ENCODE peak calls at places on chromosomes 5 and 9, in six cellular contexts. B is neuronal stem cell, U is H9, E is mesenchymal stem cell, Q is H1, M is IMR-90. A is an unnamed sample. For H3K79me1, the result is how much of the 10 kb centered on the place peaks cover.

GRCh38 chr5:89090021-89090420 is 207.0 kb upstream of the MEF2C start:
- DNase-seq in B (no peak), U (no peak), E (no peak), Q (no peak), M (no peak), A (no peak)

GRCh38 chr9:126663661-126664072 is 49.9 kb downstream of the LMX1B start:
- DNase-seq in B (no peak), U (no peak), E (no peak), Q (no peak), M (no peak), A (no peak)

GRCh38 chr9:119114681-119115080 is 254.6 kb downstream of the BRINP1 start:
- DNase-seq in B (no peak), U (no peak), E (no peak), Q (no peak), M (no peak), A (peak)

GRCh38 chr9:123225374-123225813 is 43.0 kb downstream of the STRBP start:
- DNase-seq in B (peak), U (peak), E (peak), Q (peak), M (peak), A (peak)

GRCh38 chr5:170393958-170394357 is 4.8 kb upstream of the KCNMB1 start:
- DNase-seq in B (no peak), U (no peak), E (no peak), Q (no peak), M (no peak), A (no peak)

GRCh38 chr5:119339965-119340364 is 15.9 kb upstream of the TNFAIP8 start:
- DNase-seq in B (no peak), U (no peak), E (no peak), Q (no peak), M (no peak), A (no peak)

GRCh38 chr9:80320916-80321315 is 749.2 kb downstream of the TLE4 start:
- DNase-seq in B (no peak), U (no peak), E (peak), Q (no peak), M (peak), A (peak)

GRCh38 chr5:116573617-116574431 is 799 bp downstream of the SEMA6A start:
- DNase-seq in B (peak), U (no peak), E (peak), Q (no peak), M (no peak), A (peak)

GRCh38 chr5:102511666-102512065 is 12.9 kb upstream of the SLCO6A1 start:
- DNase-seq in B (no peak), U (no peak), E (peak), Q (no peak), M (no peak), A (no peak)

GRCh38 chr5:92885950-92886349 is 695.1 kb downstream of the NR2F1-AS1 start:
- DNase-seq in B (peak), U (peak), E (no peak), Q (peak), M (no peak), A (peak)

GRCh38 chr5:99119326-99119725 is 190.5 kb upstream of the CHD1 start:
- DNase-seq in B (no peak), U (no peak), E (no peak), Q (no peak), M (no peak), A (no peak)

GRCh38 chr9:99134893-99135341 is 30.0 kb downstream of the TGFBR1 start:
- DNase-seq in B (no peak), U (no peak), E (peak), Q (no peak), M (peak), A (no peak)

GRCh38 chr9:71096431-71097108 is 24.9 kb downstream of the TRPM3 start:
- DNase-seq in B (no peak), U (no peak), E (no peak), Q (no peak), M (no peak), A (no peak)

GRCh38 chr5:2901511-2901910 is 150.0 kb upstream of the IRX2 start:
- DNase-seq in B (no peak), U (no peak), E (no peak), Q (no peak), M (no peak), A (no peak)

GRCh38 chr9:80873861-80874260 is 815.5 kb downstream of the TLE1 start:
- DNase-seq in B (no peak), U (no peak), E (peak), Q (no peak), M (peak), A (no peak)

GRCh38 chr9:35526087-35526801 is 36.3 kb downstream of the RUSC2 start:
- DNase-seq in B (no peak), U (no peak), E (peak), Q (no peak), M (peak), A (no peak)

GRCh38 chr9:76658510-76659231 is 105.6 kb upstream of the PCA3 start:
- DNase-seq in B (no peak), U (no peak), E (peak), Q (no peak), M (peak), A (peak)

GRCh38 chr5:84376346-84376745 is 8.3 kb downstream of the EDIL3 start:
- DNase-seq in B (no peak), U (no peak), E (no peak), Q (no peak), M (no peak), A (no peak)

GRCh38 chr5:134477462-134478245 is 47.8 kb upstream of the JADE2 start:
- DNase-seq in B (no peak), U (no peak), E (peak), Q (no peak), M (no peak), A (peak)

GRCh38 chr9:103789686-103790085 is 304.4 kb upstream of the SMC2 start:
- DNase-seq in B (no peak), U (no peak), E (no peak), Q (no peak), M (no peak), A (peak)

GRCh38 chr9:12775373-12775962 is 648 bp downstream of the LURAP1L start:
- DNase-seq in B (peak), U (peak), E (peak), Q (no peak), M (no peak), A (peak)

GRCh38 chr5:129107637-129108036 is 13.1 kb downstream of the ISOC1 start:
- DNase-seq in B (no peak), U (no peak), E (no peak), Q (no peak), M (no peak), A (no peak)

GRCh38 chr5:129101794-129102193 is 7.2 kb downstream of the ISOC1 start:
- DNase-seq in B (no peak), U (no peak), E (no peak), Q (no peak), M (no peak), A (no peak)

GRCh38 chr5:129110742-129111141 is 16.2 kb downstream of the ISOC1 start:
- DNase-seq in B (no peak), U (no peak), E (no peak), Q (no peak), M (peak), A (no peak)

GRCh38 chr5:129103397-129103796 is 8.8 kb downstream of the ISOC1 start:
- DNase-seq in B (no peak), U (no peak), E (no peak), Q (no peak), M (no peak), A (no peak)

DNA sequence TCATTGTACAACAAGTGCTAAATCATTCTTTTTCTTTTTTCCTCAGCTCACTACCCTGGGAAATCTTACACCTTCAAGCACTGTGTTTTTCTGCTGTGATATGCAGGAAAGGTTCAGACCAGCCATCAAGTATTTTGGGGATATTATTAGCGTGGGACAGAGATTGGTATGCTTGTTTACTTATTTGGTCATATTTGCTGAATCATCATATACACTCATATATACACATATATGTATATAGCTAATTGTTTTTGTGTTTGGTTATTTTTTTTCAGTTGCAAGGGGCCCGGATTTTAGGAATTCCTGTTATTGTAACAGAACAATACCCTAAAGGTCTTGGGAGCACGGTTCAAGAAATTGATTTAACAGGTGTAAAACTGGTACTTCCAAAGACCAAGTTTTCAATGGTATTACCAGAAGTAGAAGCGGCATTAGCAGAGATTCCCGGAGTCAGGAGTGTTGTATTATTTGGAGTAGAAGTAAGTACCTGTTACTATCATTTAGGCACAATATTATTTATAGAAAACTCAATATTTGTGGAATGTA is 10.4 kb downstream of the ISOC1 start:
- DNase-seq in B (no peak), U (no peak), E (no peak), Q (no peak), M (no peak), A (no peak)
- H2BK15ac ChIP-seq in B (no peak), U (no peak), E (no peak), Q (no peak), M (no peak), A (no peak)

GRCh38 chr5:115168829-115169391 is 798 bp downstream of the TRIM36 start:
- DNase-seq in B (peak), U (peak), E (no peak), Q (no peak), M (no peak), A (peak)
- H3K79me1 ChIP-seq in B (under half), U (under half), E (under half), Q (under half), M (under half), A (under half)

DNA sequence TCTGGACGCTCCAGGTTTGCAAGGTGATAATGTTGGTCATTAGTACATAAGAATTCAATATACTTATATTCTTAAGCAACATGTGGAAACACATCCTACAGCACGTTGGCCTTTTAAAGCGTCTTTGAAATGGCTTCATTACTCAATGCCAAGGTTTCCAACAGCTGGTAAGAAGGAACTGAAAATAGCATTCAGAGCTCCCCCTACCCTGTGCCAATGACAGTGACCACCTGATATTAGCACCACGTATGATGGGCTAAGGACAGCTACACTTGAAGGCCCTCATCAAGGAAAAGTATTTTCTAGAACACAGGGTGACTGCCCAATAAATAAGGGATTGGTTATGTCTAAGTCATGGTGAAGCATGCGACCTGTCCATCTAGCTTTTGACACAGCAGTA is 9.9 kb downstream of the ZNF622 start:
- DNase-seq in B (no peak), U (no peak), E (no peak), Q (no peak), M (no peak), A (no peak)
- H3K4me2 ChIP-seq in B (no peak), U (no peak), E (no peak), Q (no peak), M (no peak), A (no peak)

DNA sequence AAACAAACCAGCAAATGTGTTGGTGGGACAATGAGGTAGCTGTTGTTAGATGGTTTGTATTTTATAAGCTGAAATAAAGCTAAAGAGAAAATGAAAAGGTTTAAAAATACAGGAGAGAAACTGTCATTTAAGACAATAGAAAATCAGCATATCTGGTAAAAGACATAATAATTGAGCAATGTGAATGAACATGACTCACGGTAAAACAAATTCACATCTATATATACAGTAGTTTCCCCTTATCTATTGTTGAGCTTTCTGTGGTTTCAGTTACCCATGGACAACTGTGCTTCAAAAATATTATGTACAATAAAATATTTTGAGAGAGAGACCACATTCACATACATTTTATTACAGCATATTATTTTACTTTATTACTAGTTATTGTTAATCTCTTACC is 1649.8 kb downstream of the EFNA5 start:
- DNase-seq in B (no peak), U (no peak), E (peak), Q (no peak), M (peak), A (no peak)
- H2BK15ac ChIP-seq in B (no peak), U (no peak), E (no peak), Q (no peak), M (no peak), A (no peak)

DNA sequence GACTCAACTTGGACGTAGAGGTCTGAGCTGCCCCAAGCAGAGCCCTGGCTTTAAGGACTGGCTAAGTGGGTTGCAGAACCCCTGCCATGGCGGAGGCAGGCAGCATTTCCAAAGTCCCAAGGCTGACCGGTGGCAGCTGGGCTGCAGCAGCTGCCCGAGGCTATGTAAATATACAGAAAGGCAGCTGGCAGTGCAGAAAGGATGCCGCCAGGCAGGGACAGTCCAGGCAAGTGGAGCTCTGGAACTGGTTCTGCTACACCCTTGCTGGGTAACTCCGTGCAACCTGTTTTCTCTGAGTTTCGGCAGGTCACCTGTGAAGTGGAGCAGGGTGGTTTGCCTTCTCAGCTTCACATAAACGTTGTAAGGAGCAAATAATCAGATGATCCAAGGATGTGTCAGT is 46.0 kb downstream of the SHB start:
- DNase-seq in B (no peak), U (no peak), E (no peak), Q (no peak), M (no peak), A (no peak)
- H3K79me1 ChIP-seq in B (under half), U (under half), E (under half), Q (under half), M (under half), A (half or more)

GRCh38 chr5:180974612-180975315 is 13.9 kb upstream of the BTNL3 start:
- DNase-seq in B (no peak), U (no peak), E (no peak), Q (no peak), M (no peak), A (no peak)
- H3K4me2 ChIP-seq in B (no peak), U (no peak), E (no peak), Q (no peak), M (no peak), A (no peak)

DNA sequence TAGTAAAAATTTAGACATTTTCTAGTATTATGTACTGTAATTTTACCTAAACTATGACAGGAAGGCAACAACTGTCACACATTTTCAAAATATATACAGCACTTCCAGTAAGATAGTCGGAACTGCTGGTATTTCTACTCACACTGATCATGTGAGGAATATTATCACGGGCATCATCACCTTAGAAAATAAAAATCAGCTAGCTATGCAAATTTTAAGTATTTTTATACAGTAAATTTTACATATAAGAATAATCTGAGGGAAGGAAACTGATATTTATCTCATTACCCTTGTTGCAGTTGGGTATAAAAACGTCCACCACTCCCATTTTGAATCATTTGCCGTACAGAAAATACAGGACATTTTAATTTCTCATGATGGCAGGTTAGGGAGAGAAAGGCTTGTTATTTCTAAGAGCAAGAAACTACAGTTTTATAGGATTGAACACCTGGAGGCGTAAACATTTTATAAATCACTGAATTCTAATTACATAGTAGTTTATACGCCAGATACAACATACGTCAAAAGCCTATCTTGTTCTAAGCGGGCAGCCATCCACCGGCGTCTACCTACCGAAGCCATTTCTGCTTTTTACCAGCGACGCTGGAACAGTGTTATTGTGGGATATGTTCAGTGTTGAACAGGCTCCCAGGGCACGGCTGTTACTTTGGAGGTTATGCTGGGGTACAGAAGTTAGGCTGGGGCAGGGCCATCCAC is 723 bp upstream of the TNPO1 start:
- DNase-seq in B (no peak), U (no peak), E (no peak), Q (no peak), M (no peak), A (no peak)
- H2BK15ac ChIP-seq in B (no peak), U (no peak), E (peak), Q (no peak), M (peak), A (no peak)

A was measured in mesendoderm.